ENCODE peak calls at places on chromosomes 12 and 14, in eight cellular contexts. E, N, R, G, Z, J, D and W are unnamed samples.

GRCh38 chr14:52951730-52952481 is 1.1 kb upstream of the FERMT2 start:
- DNase-seq in E (peak; percentile 60), N (peak; percentile 48), R (peak; percentile 65), G (no peak), Z (peak; percentile 65), J (no peak), D (no peak), W (peak; percentile 50)

GRCh38 chr14:21098892-21099595 is 589 bp upstream of the ZNF219 start:
- DNase-seq in E (peak; percentile 18), N (no peak), R (no peak), G (no peak), Z (no peak), J (no peak), D (no peak), W (no peak)

GRCh38 chr12:112837629-112838191 is 46.2 kb downstream of the RPH3A start:
- DNase-seq in E (no peak), N (no peak), R (peak; percentile 36), G (no peak), Z (no peak), J (no peak), D (no peak), W (no peak)

GRCh38 chr12:104651812-104652211 is 195.1 kb downstream of the CHST11 start:
- DNase-seq in E (no peak), N (no peak), R (no peak), G (no peak), Z (no peak), J (no peak), D (no peak), W (no peak)

GRCh38 chr12:78002878-78003277 is 172.2 kb downstream of the NAV3 start:
- DNase-seq in E (no peak), N (no peak), R (no peak), G (no peak), Z (no peak), J (no peak), D (no peak), W (no peak)

GRCh38 chr12:39798429-39798828 is 178.8 kb upstream of the ABCD2 start:
- DNase-seq in E (no peak), N (no peak), R (no peak), G (no peak), Z (no peak), J (peak; percentile 50), D (no peak), W (no peak)

GRCh38 chr12:25985296-25985992 is 27.0 kb downstream of the RASSF8 start:
- DNase-seq in E (no peak), N (no peak), R (no peak), G (no peak), Z (no peak), J (no peak), D (no peak), W (no peak)

GRCh38 chr14:76080009-76080408 is 71.7 kb upstream of the GPATCH2L start:
- DNase-seq in E (no peak), N (no peak), R (no peak), G (no peak), Z (peak; percentile 33), J (no peak), D (no peak), W (no peak)

GRCh38 chr14:59275668-59276067 is 87.2 kb downstream of the DAAM1 start:
- DNase-seq in E (no peak), N (no peak), R (peak; percentile 93), G (no peak), Z (no peak), J (no peak), D (no peak), W (peak; percentile 50)

GRCh38 chr14:103742499-103743255 is 27.1 kb downstream of the ZFYVE21 start:
- DNase-seq in E (peak; percentile 45), N (no peak), R (no peak), G (no peak), Z (no peak), J (no peak), D (peak; percentile 50), W (no peak)

GRCh38 chr14:37197421-37198272 is at the start of gene MIPOL1:
- DNase-seq in E (peak; percentile 89), N (peak; percentile 73), R (peak; percentile 81), G (no peak), Z (peak; percentile 90), J (peak; percentile 88), D (peak; percentile 95), W (peak; percentile 61)

GRCh38 chr12:111488271-111488670 is 82.5 kb downstream of the SH2B3 start:
- DNase-seq in E (no peak), N (peak; percentile 54), R (no peak), G (no peak), Z (peak; percentile 42), J (no peak), D (no peak), W (no peak)
- H3K36me3 ChIP-seq in E (peaks cover 27% of the 10 kb centered on the region), N (peaks cover 42% of the 10 kb centered on the region), R (peaks cover 46% of the 10 kb centered on the region), G (peaks cover 77% of the 10 kb centered on the region), Z (peaks cover 90% of the 10 kb centered on the region), J (peaks cover 93% of the 10 kb centered on the region), D (peaks cover 5% of the 10 kb centered on the region), W (no peaks in the 10 kb centered on the region)

DNA sequence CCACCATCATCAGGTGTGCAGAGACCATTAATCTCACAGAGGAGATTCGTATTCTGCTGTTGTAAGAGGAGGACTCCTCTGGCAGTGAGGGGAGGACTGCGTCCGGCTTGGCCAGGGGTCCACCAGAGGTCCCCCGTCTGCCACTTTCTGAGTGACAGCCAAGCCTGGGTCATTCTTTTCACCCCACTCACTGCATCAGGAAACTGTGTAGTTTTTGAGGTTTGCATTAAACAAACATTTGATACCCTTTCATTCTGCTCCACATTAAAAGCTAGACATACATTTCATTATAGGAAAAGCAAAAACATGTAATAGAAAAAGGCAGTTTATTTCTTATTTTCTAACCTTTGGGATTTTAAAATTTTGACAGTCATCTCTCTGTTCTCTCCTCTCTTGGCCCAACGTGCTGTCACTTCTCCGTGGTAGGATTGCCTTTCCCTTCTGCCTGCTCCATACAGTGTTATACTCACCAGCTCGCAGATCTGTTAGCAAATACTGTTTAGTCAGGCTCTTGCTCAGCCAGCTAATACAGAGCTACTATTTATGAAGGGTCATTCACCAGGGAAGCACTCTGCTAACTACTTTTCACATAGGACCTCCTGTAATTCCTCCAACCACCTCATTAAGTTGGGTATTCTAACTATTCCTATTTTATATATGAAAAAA is 99.3 kb downstream of the PELI2 start:
- DNase-seq in E (no peak), N (no peak), R (no peak), G (no peak), Z (no peak), J (no peak), D (no peak), W (no peak)
- H3K4me3 ChIP-seq in E (no peak overlapping the region), N (no peak overlapping the region), R (no peak overlapping the region), G (peak overlapping the region; percentile 50), Z (no peak overlapping the region), J (no peak overlapping the region), D (no peak overlapping the region), W (no peak overlapping the region)

GRCh38 chr14:24390696-24391468 is 7.9 kb upstream of the NYNRIN start:
- DNase-seq in E (no peak), N (no peak), R (no peak), G (no peak), Z (no peak), J (no peak), D (no peak), W (no peak)
- H3K27me3 ChIP-seq in E (peaks cover 1% of the 10 kb centered on the region), N (peaks cover 18% of the 10 kb centered on the region), R (no peaks in the 10 kb centered on the region), G (peaks cover 18% of the 10 kb centered on the region), Z (no peaks in the 10 kb centered on the region), J (no peaks in the 10 kb centered on the region), D (no peaks in the 10 kb centered on the region), W (no peaks in the 10 kb centered on the region)

GRCh38 chr12:50181691-50182090 is 14.5 kb upstream of the CERS5 start:
- DNase-seq in E (no peak), N (no peak), R (no peak), G (no peak), Z (no peak), J (no peak), D (no peak), W (no peak)
- H3K36me3 ChIP-seq in E (peaks cover 16% of the 10 kb centered on the region), N (peaks cover 49% of the 10 kb centered on the region), R (peaks cover 37% of the 10 kb centered on the region), G (peaks cover 19% of the 10 kb centered on the region), Z (peaks cover 65% of the 10 kb centered on the region), J (peaks cover 58% of the 10 kb centered on the region), D (peaks cover 10% of the 10 kb centered on the region), W (peaks cover 4% of the 10 kb centered on the region)

GRCh38 chr14:100374270-100374669 is 51.1 kb downstream of the SLC25A47 start:
- DNase-seq in E (no peak), N (no peak), R (no peak), G (no peak), Z (no peak), J (no peak), D (no peak), W (no peak)
- H3K4me3 ChIP-seq in E (no peak overlapping the region), N (no peak overlapping the region), R (peak overlapping the region; percentile 85), G (no peak overlapping the region), Z (peak overlapping the region; percentile 70), J (peak overlapping the region; percentile 89), D (no peak overlapping the region), W (peak overlapping the region; percentile 81)

GRCh38 chr14:69479696-69480095 is 4.8 kb upstream of the PLEKHD1 start:
- DNase-seq in E (no peak), N (no peak), R (no peak), G (no peak), Z (no peak), J (no peak), D (no peak), W (no peak)
- H3K27me3 ChIP-seq in E (peaks cover 31% of the 10 kb centered on the region), N (peaks cover 21% of the 10 kb centered on the region), R (peaks cover 35% of the 10 kb centered on the region), G (no peaks in the 10 kb centered on the region), Z (peaks cover 27% of the 10 kb centered on the region), J (peaks cover 26% of the 10 kb centered on the region), D (no peaks in the 10 kb centered on the region), W (peaks cover 15% of the 10 kb centered on the region)